ENCODE peak calls at places on chromosomes 12 and 14, in eight cellular contexts. E is mucosa of descending colon, D is astrocyte of the cerebellum, J is fibroblast of lung, Y is lower lobe of right lung, W is OCI-LY7, U is heart left ventricle, O is HL-60. H is an unnamed sample.

GRCh38 chr12:100138048-100138907 is 4.4 kb downstream of the BLTP3B start:
- DNase-seq in E (no peak), D (no peak), J (no peak), Y (no peak), W (peak), U (no peak), O (peak), H (no peak)

GRCh38 chr12:50986961-50987737 is 34.8 kb downstream of the HIGD1C start:
- DNase-seq in E (no peak), D (peak), J (peak), Y (no peak), W (peak), U (peak), O (peak), H (peak)

GRCh38 chr12:44968960-44969359 is 81.9 kb downstream of the DBX2 start:
- DNase-seq in E (no peak), D (no peak), J (no peak), Y (no peak), W (no peak), U (no peak), O (no peak), H (no peak)

GRCh38 chr12:94198469-94198868 is 50.1 kb downstream of the PLXNC1 start:
- DNase-seq in E (no peak), D (no peak), J (no peak), Y (no peak), W (no peak), U (no peak), O (no peak), H (no peak)

GRCh38 chr14:32203928-32204357 is 874 bp upstream of the RNU6-8 start:
- DNase-seq in E (no peak), D (no peak), J (peak), Y (no peak), W (no peak), U (no peak), O (no peak), H (no peak)

GRCh38 chr12:82948462-82948861 is 261.8 kb downstream of the TMTC2 start:
- DNase-seq in E (no peak), D (no peak), J (no peak), Y (no peak), W (no peak), U (no peak), O (no peak), H (no peak)

GRCh38 chr12:85076688-85077430 is 40.7 kb downstream of the LRRIQ1 start:
- DNase-seq in E (no peak), D (peak), J (peak), Y (no peak), W (peak), U (no peak), O (no peak), H (peak)

GRCh38 chr14:62443796-62444195 is 601.5 kb downstream of the KCNH5 start:
- DNase-seq in E (no peak), D (peak), J (peak), Y (no peak), W (no peak), U (no peak), O (no peak), H (no peak)

GRCh38 chr12:65532744-65533143 is 254.3 kb downstream of the MSRB3 start:
- DNase-seq in E (no peak), D (peak), J (peak), Y (no peak), W (no peak), U (no peak), O (no peak), H (peak)

GRCh38 chr12:14777271-14777670 is 26.0 kb downstream of the WBP11 start:
- DNase-seq in E (no peak), D (no peak), J (no peak), Y (no peak), W (no peak), U (no peak), O (no peak), H (no peak)

GRCh38 chr14:97380539-97380941 is 583.4 kb downstream of the VRK1 start:
- DNase-seq in E (no peak), D (no peak), J (no peak), Y (no peak), W (no peak), U (no peak), O (no peak), H (no peak)

GRCh38 chr12:57733928-57734327 is 4.6 kb downstream of the AGAP2 start:
- DNase-seq in E (no peak), D (no peak), J (no peak), Y (no peak), W (no peak), U (no peak), O (no peak), H (no peak)

GRCh38 chr12:127149226-127149964 is 1117.6 kb upstream of the TMEM132C start:
- DNase-seq in E (no peak), D (peak), J (peak), Y (no peak), W (no peak), U (no peak), O (no peak), H (peak)

GRCh38 chr14:66009104-66009503 is 477.1 kb upstream of the CCDC196 start:
- DNase-seq in E (no peak), D (peak), J (peak), Y (no peak), W (no peak), U (no peak), O (no peak), H (peak)

GRCh38 chr12:49535921-49536525 is 2.8 kb upstream of the KCNH3 start:
- DNase-seq in E (no peak), D (no peak), J (no peak), Y (no peak), W (no peak), U (no peak), O (no peak), H (no peak)

GRCh38 chr12:29414368-29414767 is 33.4 kb upstream of the ERGIC2 start:
- DNase-seq in E (no peak), D (no peak), J (no peak), Y (no peak), W (no peak), U (no peak), O (no peak), H (peak)

GRCh38 chr12:107429006-107429698 is 256.4 kb upstream of the PWP1 start:
- DNase-seq in E (no peak), D (no peak), J (no peak), Y (no peak), W (no peak), U (no peak), O (no peak), H (no peak)

GRCh38 chr12:92030618-92031017 is 115.0 kb downstream of the BTG1 start:
- DNase-seq in E (no peak), D (no peak), J (peak), Y (no peak), W (peak), U (peak), O (peak), H (no peak)

GRCh38 chr14:74231784-74232183 is 7.5 kb upstream of the VSX2 start:
- DNase-seq in E (no peak), D (no peak), J (no peak), Y (no peak), W (no peak), U (no peak), O (no peak), H (no peak)

GRCh38 chr12:27616356-27617150 is 79.7 kb upstream of the REP15 start:
- DNase-seq in E (no peak), D (no peak), J (peak), Y (no peak), W (no peak), U (no peak), O (no peak), H (no peak)

GRCh38 chr12:15558915-15559528 is 230.2 kb downstream of the EPS8 start:
- DNase-seq in E (no peak), D (peak), J (peak), Y (no peak), W (no peak), U (no peak), O (no peak), H (no peak)

GRCh38 chr12:118418385-118419057 is 42.2 kb downstream of the SUDS3 start:
- DNase-seq in E (no peak), D (no peak), J (no peak), Y (no peak), W (no peak), U (no peak), O (no peak), H (no peak)

GRCh38 chr12:98385636-98386035 is 129.8 kb upstream of the TMPO start:
- DNase-seq in E (no peak), D (no peak), J (no peak), Y (no peak), W (no peak), U (no peak), O (no peak), H (no peak)

GRCh38 chr12:26867084-26867483 is 34.1 kb upstream of the ITPR2 start:
- DNase-seq in E (no peak), D (no peak), J (no peak), Y (no peak), W (no peak), U (no peak), O (peak), H (no peak)

GRCh38 chr12:121955258-121956040 is 37.1 kb downstream of the CFAP251 start:
- DNase-seq in E (no peak), D (no peak), J (no peak), Y (no peak), W (peak), U (no peak), O (no peak), H (no peak)

GRCh38 chr12:31590730-31591307 is at the start of gene DENND5B:
- DNase-seq in E (peak), D (no peak), J (peak), Y (peak), W (peak), U (peak), O (peak), H (no peak)

DNA sequence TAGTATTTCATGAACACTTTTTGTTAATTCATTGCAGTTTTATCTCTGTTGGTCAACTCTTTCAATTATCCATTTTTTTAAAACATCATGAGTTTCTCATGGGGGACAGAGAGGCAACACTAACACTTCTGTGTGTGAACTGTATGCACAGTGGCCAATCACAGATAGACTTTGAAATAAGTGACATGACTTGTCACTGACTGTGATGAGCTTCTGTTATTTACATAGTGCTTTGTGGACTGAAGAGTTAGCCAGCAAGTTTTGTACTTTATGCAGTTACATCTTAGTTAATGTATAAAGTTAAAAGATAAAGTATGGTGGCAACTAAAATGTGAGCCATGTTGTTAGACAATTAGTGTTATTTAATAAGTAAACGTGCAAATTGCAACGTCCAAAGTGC is 16.1 kb downstream of the FERMT2 start:
- DNase-seq in E (no peak), D (no peak), J (no peak), Y (no peak), W (no peak), U (no peak), O (no peak), H (no peak)
- TF ChIP-seq CTCF in E (no peak), D (no peak), J (no peak), Y (no peak), W (no peak), U (no peak), O (no peak), H (no peak)

GRCh38 chr14:92503756-92504491 is 9.7 kb upstream of the RIN3 start:
- DNase-seq in E (no peak), D (no peak), J (peak), Y (no peak), W (no peak), U (no peak), O (no peak), H (no peak)
- TF ChIP-seq CTCF in E (no peak), D (no peak), J (no peak), Y (no peak), W (no peak), U (no peak), O (no peak), H (no peak)

GRCh38 chr12:132284071-132284492 is 45.3 kb downstream of the GALNT9 start:
- DNase-seq in E (peak), D (no peak), J (peak), Y (peak), W (peak), U (no peak), O (no peak), H (no peak)
- TF ChIP-seq CTCF in E (no peak), D (peak), J (peak), Y (no peak), W (peak), U (no peak), O (no peak), H (peak)

DNA sequence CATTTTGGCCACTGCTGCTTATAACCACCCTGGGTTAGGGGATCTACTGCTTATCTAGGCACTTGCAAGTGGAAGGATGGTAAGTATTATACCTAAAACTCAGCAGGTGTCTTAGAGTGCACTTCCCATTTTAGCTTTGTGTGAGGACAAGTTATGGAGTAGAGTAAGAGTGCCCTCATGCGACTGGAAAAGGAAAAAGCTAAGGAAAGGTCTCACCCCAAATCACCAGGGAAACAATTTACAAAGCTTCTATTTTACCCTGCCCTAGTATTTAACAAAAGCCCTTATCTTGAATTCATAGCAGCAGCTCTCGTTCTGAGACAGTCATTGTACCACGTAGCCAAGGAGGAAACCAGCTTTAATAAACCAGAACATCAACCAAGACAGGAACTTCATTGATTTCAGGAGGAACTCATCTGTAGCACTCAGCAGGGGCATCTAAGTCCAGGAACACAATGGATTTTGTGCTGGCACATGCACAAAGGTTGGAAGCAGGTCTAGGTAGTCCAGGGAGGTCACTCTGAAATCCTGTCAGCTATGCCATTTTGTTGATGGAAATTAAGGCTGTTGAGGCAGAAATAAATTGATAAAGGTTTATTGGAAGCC is 2.9 kb downstream of the RDH12 start:
- DNase-seq in E (no peak), D (peak), J (peak), Y (no peak), W (peak), U (no peak), O (peak), H (no peak)
- TF ChIP-seq CTCF in E (no peak), D (peak), J (peak), Y (peak), W (peak), U (peak), O (peak), H (peak)

DNA sequence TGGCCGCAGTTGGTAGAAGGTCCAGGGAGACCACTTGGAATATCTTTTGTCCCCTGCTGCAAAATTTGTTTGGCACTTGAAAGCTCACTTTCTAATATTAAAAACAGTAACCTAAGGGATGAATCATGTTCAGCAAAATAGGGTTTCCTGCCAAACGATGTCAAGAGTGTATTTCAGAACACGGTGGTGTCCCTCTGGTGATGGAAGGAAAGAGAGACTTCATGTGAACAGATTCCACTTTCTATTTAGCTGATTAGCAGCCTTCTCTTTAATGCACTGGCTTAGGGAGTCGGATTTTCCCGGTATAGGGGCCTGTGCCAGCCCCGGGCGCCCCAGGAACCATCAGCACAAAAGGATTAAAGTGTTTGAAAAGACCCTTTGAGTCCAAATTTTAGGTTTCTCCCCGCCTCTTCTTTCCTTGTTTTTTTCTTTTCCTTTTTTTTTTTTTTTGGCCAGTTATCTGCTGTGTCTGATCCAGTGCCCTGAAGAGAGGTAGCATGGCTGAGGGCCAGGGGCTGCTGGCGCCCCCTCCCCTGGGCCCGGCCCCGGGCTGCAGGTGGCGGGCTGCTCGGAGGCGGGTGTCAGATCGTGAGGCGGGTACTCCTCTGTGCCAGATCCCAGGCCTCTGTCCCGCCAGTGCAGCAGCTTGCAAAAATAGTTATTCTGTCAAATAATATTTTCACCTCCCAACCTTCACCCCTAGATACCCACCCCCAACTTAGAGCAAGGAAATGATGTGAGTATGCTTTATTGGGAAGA is 88.3 kb downstream of the TESC start:
- DNase-seq in E (no peak), D (no peak), J (peak), Y (no peak), W (no peak), U (no peak), O (no peak), H (no peak)
- TF ChIP-seq CTCF in E (no peak), D (no peak), J (no peak), Y (no peak), W (no peak), U (no peak), O (no peak), H (no peak)

DNA sequence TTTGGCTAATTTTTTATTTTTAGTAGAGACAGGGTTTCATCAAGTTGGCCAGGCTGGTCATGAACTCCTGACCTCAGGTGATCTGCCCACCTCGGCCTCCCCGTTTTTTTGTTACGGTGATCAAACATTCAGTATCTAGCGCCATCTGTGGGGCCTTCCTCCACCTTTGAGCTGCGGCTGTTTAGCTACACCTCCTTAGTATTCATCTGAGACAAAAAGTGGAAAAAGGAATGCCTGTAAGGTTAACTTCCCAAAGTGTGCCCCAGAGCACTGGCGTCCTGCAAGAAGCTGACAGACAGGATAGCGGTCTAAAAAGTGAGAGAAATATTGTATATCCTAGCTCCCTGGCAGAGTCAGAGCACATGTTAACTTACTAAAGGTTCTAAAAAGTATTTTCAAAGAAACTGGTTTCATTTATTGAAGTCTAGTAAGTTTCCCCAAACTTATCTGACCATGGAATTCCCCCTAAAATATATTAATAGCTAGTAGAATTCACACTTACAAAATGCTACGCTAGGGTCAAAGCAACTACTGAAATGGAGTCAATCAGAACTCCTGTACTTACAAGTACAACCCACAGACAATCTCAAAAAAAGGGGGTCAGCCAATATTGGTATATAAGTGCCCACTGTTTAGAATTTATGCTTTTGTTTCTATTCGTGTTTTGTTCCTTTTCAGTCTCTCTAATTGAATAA is 59.1 kb downstream of the DUSP16 start:
- DNase-seq in E (no peak), D (no peak), J (no peak), Y (no peak), W (no peak), U (no peak), O (no peak), H (no peak)
- TF ChIP-seq CTCF in E (no peak), D (no peak), J (no peak), Y (no peak), W (peak), U (no peak), O (no peak), H (no peak)